ENCODE peak calls at places on chromosomes 13 and 19, in six cellular contexts. One of them, this sample, is unnamed.

GRCh38 chr19:48842744-48843162 is 6.5 kb upstream of the HSD17B14 start:
- DNase-seq in skeletal muscle cell: no peak
- DNase-seq in fibroblast of mammary gland: peak
- DNase-seq in posterior cingulate gyrus: no peak
- DNase-seq in nephron progenitor cell: peak
- DNase-seq in GM12865: peak
- DNase-seq in this sample: peak

GRCh38 chr13:27969073-27969865 is at the start of gene CDX2:
- DNase-seq in fibroblast of mammary gland: no peak
- DNase-seq in posterior cingulate gyrus: no peak
- DNase-seq in nephron progenitor cell: peak
- DNase-seq in skeletal muscle cell: no peak
- DNase-seq in GM12865: no peak
- DNase-seq in this sample: no peak

GRCh38 chr13:99066219-99066618 is 88.4 kb upstream of the DOCK9 start:
- DNase-seq in fibroblast of mammary gland: no peak
- DNase-seq in skeletal muscle cell: no peak
- DNase-seq in GM12865: no peak
- DNase-seq in nephron progenitor cell: no peak
- DNase-seq in posterior cingulate gyrus: no peak
- DNase-seq in this sample: no peak

GRCh38 chr13:99323488-99323887 is 16.3 kb upstream of the GPR183 start:
- DNase-seq in fibroblast of mammary gland: peak
- DNase-seq in skeletal muscle cell: no peak
- DNase-seq in nephron progenitor cell: no peak
- DNase-seq in GM12865: no peak
- DNase-seq in posterior cingulate gyrus: no peak
- DNase-seq in this sample: no peak

GRCh38 chr19:49488046-49488862 is 846 bp downstream of the RPL13A start:
- DNase-seq in GM12865: peak
- DNase-seq in posterior cingulate gyrus: no peak
- DNase-seq in fibroblast of mammary gland: no peak
- DNase-seq in skeletal muscle cell: no peak
- DNase-seq in nephron progenitor cell: no peak
- DNase-seq in this sample: no peak

GRCh38 chr13:114096811-114097503 is 35.5 kb downstream of the RASA3 start:
- DNase-seq in posterior cingulate gyrus: peak
- DNase-seq in fibroblast of mammary gland: no peak
- DNase-seq in skeletal muscle cell: no peak
- DNase-seq in nephron progenitor cell: no peak
- DNase-seq in GM12865: no peak
- DNase-seq in this sample: no peak

GRCh38 chr19:49340069-49340864 is 5.1 kb downstream of the CD37 start:
- DNase-seq in GM12865: peak
- DNase-seq in posterior cingulate gyrus: peak
- DNase-seq in nephron progenitor cell: peak
- DNase-seq in fibroblast of mammary gland: no peak
- DNase-seq in skeletal muscle cell: no peak
- DNase-seq in this sample: no peak

GRCh38 chr19:50537769-50538230 is 24.1 kb upstream of the ASPDH start:
- DNase-seq in fibroblast of mammary gland: peak
- DNase-seq in nephron progenitor cell: peak
- DNase-seq in GM12865: peak
- DNase-seq in posterior cingulate gyrus: peak
- DNase-seq in skeletal muscle cell: peak
- DNase-seq in this sample: peak

GRCh38 chr13:50320297-50320862 is 305.1 kb downstream of the KCNRG start:
- DNase-seq in fibroblast of mammary gland: peak
- DNase-seq in nephron progenitor cell: no peak
- DNase-seq in posterior cingulate gyrus: no peak
- DNase-seq in skeletal muscle cell: peak
- DNase-seq in GM12865: no peak
- DNase-seq in this sample: peak

GRCh38 chr19:21677696-21678418 is 89.5 kb downstream of the ZNF100 start:
- DNase-seq in nephron progenitor cell: no peak
- DNase-seq in GM12865: no peak
- DNase-seq in posterior cingulate gyrus: no peak
- DNase-seq in skeletal muscle cell: no peak
- DNase-seq in fibroblast of mammary gland: no peak
- DNase-seq in this sample: no peak

GRCh38 chr19:43432866-43433673 is 18.4 kb downstream of the TEX101 start:
- DNase-seq in nephron progenitor cell: peak
- DNase-seq in posterior cingulate gyrus: peak
- DNase-seq in skeletal muscle cell: no peak
- DNase-seq in GM12865: peak
- DNase-seq in fibroblast of mammary gland: peak
- DNase-seq in this sample: peak

GRCh38 chr13:37473035-37473434 is 125.5 kb downstream of the POSTN start:
- DNase-seq in posterior cingulate gyrus: no peak
- DNase-seq in nephron progenitor cell: no peak
- DNase-seq in fibroblast of mammary gland: no peak
- DNase-seq in skeletal muscle cell: no peak
- DNase-seq in GM12865: no peak
- DNase-seq in this sample: no peak

GRCh38 chr19:10388957-10389356 is 8.6 kb upstream of the TYK2 start:
- DNase-seq in fibroblast of mammary gland: peak
- DNase-seq in GM12865: peak
- DNase-seq in nephron progenitor cell: peak
- DNase-seq in posterior cingulate gyrus: peak
- DNase-seq in skeletal muscle cell: no peak
- DNase-seq in this sample: peak

GRCh38 chr19:49409441-49410029 is 13.7 kb downstream of the PTH2 start:
- DNase-seq in posterior cingulate gyrus: peak
- DNase-seq in skeletal muscle cell: no peak
- DNase-seq in nephron progenitor cell: no peak
- DNase-seq in GM12865: peak
- DNase-seq in fibroblast of mammary gland: no peak
- DNase-seq in this sample: no peak

GRCh38 chr13:92460479-92460878 is 766.1 kb upstream of the GPC6 start:
- DNase-seq in fibroblast of mammary gland: no peak
- DNase-seq in GM12865: no peak
- DNase-seq in nephron progenitor cell: no peak
- DNase-seq in skeletal muscle cell: peak
- DNase-seq in posterior cingulate gyrus: no peak
- DNase-seq in this sample: no peak

GRCh38 chr19:30742539-30742938 is 370.4 kb downstream of the ZNF536 start:
- DNase-seq in posterior cingulate gyrus: no peak
- DNase-seq in GM12865: no peak
- DNase-seq in nephron progenitor cell: no peak
- DNase-seq in skeletal muscle cell: no peak
- DNase-seq in fibroblast of mammary gland: no peak
- DNase-seq in this sample: no peak

GRCh38 chr19:42272535-42272897 is 3.5 kb downstream of the CIC start:
- DNase-seq in GM12865: no peak
- DNase-seq in skeletal muscle cell: no peak
- DNase-seq in posterior cingulate gyrus: peak
- DNase-seq in nephron progenitor cell: peak
- DNase-seq in fibroblast of mammary gland: no peak
- DNase-seq in this sample: no peak

GRCh38 chr19:52188822-52189744 is 769 bp upstream of the PPP2R1A start:
- DNase-seq in GM12865: no peak
- DNase-seq in fibroblast of mammary gland: no peak
- DNase-seq in skeletal muscle cell: no peak
- DNase-seq in nephron progenitor cell: peak
- DNase-seq in posterior cingulate gyrus: peak
- DNase-seq in this sample: no peak

This sample was measured in HTR-8/SVneo.